ENCODE peak calls at places on chromosome 7, in nine cellular contexts. One of them, this sample, is unnamed.
A peak's percentile ranks its signal among the peaks of the same experiment; 100 is the strongest.

GRCh38 chr7:154928136-154929005 is 74.6 kb downstream of the PAXIP1 start:
- DNase-seq in keratinocyte: peak; percentile 88
- DNase-seq in astrocyte of the spinal cord: peak; percentile 96
- DNase-seq in spleen: peak; percentile 81
- DNase-seq in GM12865: peak; percentile 94
- DNase-seq in fibroblast of mammary gland: peak; percentile 96
- DNase-seq in AG04449: peak; percentile 73
- DNase-seq in AG09309: peak; percentile 89
- DNase-seq in fibroblast of lung: peak; percentile 98
- DNase-seq in this sample: peak; percentile 99

GRCh38 chr7:116691664-116692063 is 19.7 kb downstream of the MET start:
- DNase-seq in astrocyte of the spinal cord: no peak
- DNase-seq in keratinocyte: no peak
- DNase-seq in fibroblast of mammary gland: peak; percentile 78
- DNase-seq in fibroblast of lung: peak; percentile 49
- DNase-seq in GM12865: no peak
- DNase-seq in AG09309: no peak
- DNase-seq in spleen: no peak
- DNase-seq in AG04449: no peak
- DNase-seq in this sample: no peak

GRCh38 chr7:114819629-114820362 is 102.1 kb upstream of the MDFIC start:
- DNase-seq in fibroblast of lung: peak; percentile 98
- DNase-seq in astrocyte of the spinal cord: peak; percentile 94
- DNase-seq in fibroblast of mammary gland: peak; percentile 100
- DNase-seq in AG04449: peak; percentile 90
- DNase-seq in keratinocyte: peak; percentile 99
- DNase-seq in AG09309: peak; percentile 97
- DNase-seq in GM12865: no peak
- DNase-seq in spleen: no peak
- DNase-seq in this sample: no peak

GRCh38 chr7:8442295-8442813 is 8.9 kb downstream of the NXPH1 start:
- DNase-seq in spleen: peak; percentile 59
- DNase-seq in keratinocyte: no peak
- DNase-seq in AG04449: no peak
- DNase-seq in fibroblast of mammary gland: no peak
- DNase-seq in fibroblast of lung: no peak
- DNase-seq in astrocyte of the spinal cord: no peak
- DNase-seq in GM12865: no peak
- DNase-seq in AG09309: no peak
- DNase-seq in this sample: no peak

GRCh38 chr7:18754766-18755165 is 259.2 kb downstream of the HDAC9 start:
- DNase-seq in fibroblast of lung: peak; percentile 40
- DNase-seq in GM12865: no peak
- DNase-seq in spleen: no peak
- DNase-seq in AG09309: no peak
- DNase-seq in astrocyte of the spinal cord: peak; percentile 74
- DNase-seq in fibroblast of mammary gland: peak; percentile 73
- DNase-seq in keratinocyte: no peak
- DNase-seq in AG04449: no peak
- DNase-seq in this sample: no peak

GRCh38 chr7:73842248-73842895 is at the start of gene METTL27:
- DNase-seq in keratinocyte: no peak
- DNase-seq in fibroblast of lung: peak; percentile 92
- DNase-seq in AG09309: peak; percentile 54
- DNase-seq in fibroblast of mammary gland: peak; percentile 91
- DNase-seq in AG04449: no peak
- DNase-seq in GM12865: peak; percentile 94
- DNase-seq in astrocyte of the spinal cord: peak; percentile 91
- DNase-seq in spleen: peak; percentile 95
- DNase-seq in this sample: peak; percentile 84

GRCh38 chr7:74312418-74313021 is 23.3 kb downstream of the CLIP2 start:
- DNase-seq in keratinocyte: peak; percentile 93
- DNase-seq in spleen: no peak
- DNase-seq in fibroblast of mammary gland: no peak
- DNase-seq in AG04449: no peak
- DNase-seq in astrocyte of the spinal cord: no peak
- DNase-seq in AG09309: no peak
- DNase-seq in fibroblast of lung: no peak
- DNase-seq in GM12865: no peak
- DNase-seq in this sample: no peak

GRCh38 chr7:123823898-123824753 is 20.8 kb upstream of the HYAL4 start:
- DNase-seq in fibroblast of lung: no peak
- DNase-seq in GM12865: peak; percentile 57
- DNase-seq in astrocyte of the spinal cord: no peak
- DNase-seq in AG09309: no peak
- DNase-seq in AG04449: no peak
- DNase-seq in spleen: no peak
- DNase-seq in keratinocyte: no peak
- DNase-seq in fibroblast of mammary gland: no peak
- DNase-seq in this sample: no peak

GRCh38 chr7:1914321-1914720 is 244.2 kb downstream of the ELFN1 start:
- DNase-seq in AG09309: no peak
- DNase-seq in fibroblast of mammary gland: peak; percentile 79
- DNase-seq in spleen: peak; percentile 50
- DNase-seq in GM12865: no peak
- DNase-seq in fibroblast of lung: peak; percentile 33
- DNase-seq in astrocyte of the spinal cord: no peak
- DNase-seq in AG04449: no peak
- DNase-seq in keratinocyte: no peak
- DNase-seq in this sample: no peak

GRCh38 chr7:72161534-72161933 is 250.6 kb downstream of the CALN1 start:
- DNase-seq in GM12865: no peak
- DNase-seq in fibroblast of lung: no peak
- DNase-seq in spleen: no peak
- DNase-seq in AG09309: no peak
- DNase-seq in keratinocyte: no peak
- DNase-seq in astrocyte of the spinal cord: no peak
- DNase-seq in AG04449: no peak
- DNase-seq in fibroblast of mammary gland: no peak
- DNase-seq in this sample: no peak

GRCh38 chr7:149477494-149478443 is 16.9 kb upstream of the ZNF777 start:
- DNase-seq in AG04449: no peak
- DNase-seq in astrocyte of the spinal cord: no peak
- DNase-seq in GM12865: no peak
- DNase-seq in fibroblast of mammary gland: no peak
- DNase-seq in AG09309: no peak
- DNase-seq in fibroblast of lung: no peak
- DNase-seq in keratinocyte: no peak
- DNase-seq in spleen: no peak
- DNase-seq in this sample: no peak

GRCh38 chr7:94514917-94515316 is 5.3 kb downstream of the CASD1 start:
- DNase-seq in GM12865: no peak
- DNase-seq in astrocyte of the spinal cord: no peak
- DNase-seq in spleen: no peak
- DNase-seq in AG04449: no peak
- DNase-seq in keratinocyte: no peak
- DNase-seq in fibroblast of mammary gland: no peak
- DNase-seq in AG09309: no peak
- DNase-seq in fibroblast of lung: no peak
- DNase-seq in this sample: no peak

GRCh38 chr7:133633055-133633454 is 380.2 kb downstream of the EXOC4 start:
- DNase-seq in fibroblast of lung: peak; percentile 55
- DNase-seq in AG09309: peak; percentile 24
- DNase-seq in spleen: no peak
- DNase-seq in fibroblast of mammary gland: peak; percentile 75
- DNase-seq in AG04449: no peak
- DNase-seq in GM12865: no peak
- DNase-seq in astrocyte of the spinal cord: peak; percentile 16
- DNase-seq in keratinocyte: peak; percentile 26
- DNase-seq in this sample: no peak

GRCh38 chr7:2993868-2994267 is 49.8 kb downstream of the CARD11 start:
- DNase-seq in keratinocyte: peak; percentile 21
- DNase-seq in fibroblast of mammary gland: no peak
- DNase-seq in astrocyte of the spinal cord: no peak
- DNase-seq in GM12865: no peak
- DNase-seq in fibroblast of lung: no peak
- DNase-seq in spleen: peak; percentile 54
- DNase-seq in AG04449: no peak
- DNase-seq in AG09309: no peak
- DNase-seq in this sample: no peak

GRCh38 chr7:132065193-132065972 is 509.0 kb upstream of the PODXL start:
- DNase-seq in GM12865: no peak
- DNase-seq in fibroblast of lung: peak; percentile 94
- DNase-seq in keratinocyte: peak; percentile 77
- DNase-seq in AG04449: peak; percentile 90
- DNase-seq in astrocyte of the spinal cord: peak; percentile 98
- DNase-seq in spleen: no peak
- DNase-seq in fibroblast of mammary gland: peak; percentile 96
- DNase-seq in AG09309: peak; percentile 88
- DNase-seq in this sample: no peak

GRCh38 chr7:150800576-150801241 is at the start of gene TMEM176A:
- DNase-seq in fibroblast of lung: no peak
- DNase-seq in astrocyte of the spinal cord: no peak
- DNase-seq in AG09309: no peak
- DNase-seq in fibroblast of mammary gland: no peak
- DNase-seq in keratinocyte: no peak
- DNase-seq in GM12865: no peak
- DNase-seq in spleen: no peak
- DNase-seq in AG04449: no peak
- DNase-seq in this sample: no peak
- H3K4me3 ChIP-seq in fibroblast of lung: peak within 1 kb of the TSS; percentile 40
- H3K4me3 ChIP-seq in astrocyte of the spinal cord: no peak within 1 kb of the TSS
- H3K4me3 ChIP-seq in AG09309: no peak within 1 kb of the TSS
- H3K4me3 ChIP-seq in fibroblast of mammary gland: peak within 1 kb of the TSS; percentile 41
- H3K4me3 ChIP-seq in keratinocyte: no peak within 1 kb of the TSS
- H3K4me3 ChIP-seq in GM12865: no peak within 1 kb of the TSS
- H3K4me3 ChIP-seq in spleen: peak within 1 kb of the TSS; percentile 49
- H3K4me3 ChIP-seq in AG04449: no peak within 1 kb of the TSS
- H3K4me3 ChIP-seq in this sample: no peak within 1 kb of the TSS

DNA sequence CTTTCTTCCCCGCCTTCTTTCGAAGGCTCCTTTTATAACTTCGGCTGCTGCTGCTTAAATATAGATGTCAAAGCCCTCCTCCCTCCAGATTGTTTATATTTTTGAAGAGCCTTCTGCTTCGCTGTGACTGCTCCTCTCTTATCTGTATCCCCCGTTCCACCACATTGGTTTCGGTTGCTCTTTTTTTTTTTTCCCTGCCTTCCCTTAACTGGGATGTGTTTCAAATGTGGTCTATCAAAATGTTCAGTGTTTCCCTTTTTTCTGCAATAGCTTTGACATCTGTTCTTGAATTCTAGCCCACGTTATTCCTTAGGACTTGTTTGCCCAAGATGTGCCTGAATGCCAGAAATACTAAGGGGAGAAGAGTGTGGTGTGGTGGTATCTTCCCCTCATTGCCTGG is 96.5 kb downstream of the CUX1 start:
- DNase-seq in AG09309: no peak
- DNase-seq in keratinocyte: no peak
- DNase-seq in spleen: no peak
- DNase-seq in GM12865: no peak
- DNase-seq in fibroblast of lung: peak; percentile 88
- DNase-seq in astrocyte of the spinal cord: no peak
- DNase-seq in AG04449: no peak
- DNase-seq in fibroblast of mammary gland: peak; percentile 44
- DNase-seq in this sample: no peak
- H3K4me3 ChIP-seq in AG09309: no peak overlapping the region
- H3K4me3 ChIP-seq in keratinocyte: no peak overlapping the region
- H3K4me3 ChIP-seq in spleen: no peak overlapping the region
- H3K4me3 ChIP-seq in GM12865: no peak overlapping the region
- H3K4me3 ChIP-seq in fibroblast of lung: peak overlapping the region; percentile 44
- H3K4me3 ChIP-seq in astrocyte of the spinal cord: no peak overlapping the region
- H3K4me3 ChIP-seq in AG04449: no peak overlapping the region
- H3K4me3 ChIP-seq in fibroblast of mammary gland: no peak overlapping the region
- H3K4me3 ChIP-seq in this sample: no peak overlapping the region

GRCh38 chr7:158819571-158820203 is 9.6 kb downstream of the ESYT2 start:
- DNase-seq in astrocyte of the spinal cord: no peak
- DNase-seq in keratinocyte: no peak
- DNase-seq in spleen: no peak
- DNase-seq in fibroblast of mammary gland: peak; percentile 49
- DNase-seq in fibroblast of lung: peak; percentile 64
- DNase-seq in AG04449: no peak
- DNase-seq in GM12865: no peak
- DNase-seq in AG09309: no peak
- DNase-seq in this sample: no peak
- H3K4me3 ChIP-seq in astrocyte of the spinal cord: no peak overlapping the region
- H3K4me3 ChIP-seq in keratinocyte: peak overlapping the region; percentile 9
- H3K4me3 ChIP-seq in spleen: no peak overlapping the region
- H3K4me3 ChIP-seq in fibroblast of mammary gland: no peak overlapping the region
- H3K4me3 ChIP-seq in fibroblast of lung: no peak overlapping the region
- H3K4me3 ChIP-seq in AG04449: no peak overlapping the region
- H3K4me3 ChIP-seq in GM12865: no peak overlapping the region
- H3K4me3 ChIP-seq in AG09309: no peak overlapping the region
- H3K4me3 ChIP-seq in this sample: no peak overlapping the region

GRCh38 chr7:70414368-70414767 is 717.6 kb upstream of the GALNT17 start:
- DNase-seq in keratinocyte: no peak
- DNase-seq in astrocyte of the spinal cord: no peak
- DNase-seq in fibroblast of mammary gland: no peak
- DNase-seq in spleen: no peak
- DNase-seq in GM12865: no peak
- DNase-seq in AG04449: no peak
- DNase-seq in AG09309: no peak
- DNase-seq in fibroblast of lung: no peak
- DNase-seq in this sample: no peak
- H3K4me3 ChIP-seq in keratinocyte: no peak overlapping the region
- H3K4me3 ChIP-seq in astrocyte of the spinal cord: no peak overlapping the region
- H3K4me3 ChIP-seq in fibroblast of mammary gland: no peak overlapping the region
- H3K4me3 ChIP-seq in spleen: no peak overlapping the region
- H3K4me3 ChIP-seq in GM12865: no peak overlapping the region
- H3K4me3 ChIP-seq in AG04449: no peak overlapping the region
- H3K4me3 ChIP-seq in AG09309: no peak overlapping the region
- H3K4me3 ChIP-seq in fibroblast of lung: no peak overlapping the region
- H3K4me3 ChIP-seq in this sample: no peak overlapping the region

GRCh38 chr7:6026011-6026819 is 5.0 kb upstream of the ANKRD61 start:
- DNase-seq in GM12865: peak; percentile 78
- DNase-seq in AG09309: no peak
- DNase-seq in spleen: peak; percentile 94
- DNase-seq in fibroblast of lung: peak; percentile 24
- DNase-seq in fibroblast of mammary gland: peak; percentile 54
- DNase-seq in AG04449: no peak
- DNase-seq in keratinocyte: no peak
- DNase-seq in astrocyte of the spinal cord: peak; percentile 29
- DNase-seq in this sample: peak; percentile 52
- H3K4me3 ChIP-seq in GM12865: peak overlapping the region; percentile 36
- H3K4me3 ChIP-seq in AG09309: no peak overlapping the region
- H3K4me3 ChIP-seq in spleen: peak overlapping the region; percentile 34
- H3K4me3 ChIP-seq in fibroblast of lung: no peak overlapping the region
- H3K4me3 ChIP-seq in fibroblast of mammary gland: no peak overlapping the region
- H3K4me3 ChIP-seq in AG04449: no peak overlapping the region
- H3K4me3 ChIP-seq in keratinocyte: no peak overlapping the region
- H3K4me3 ChIP-seq in astrocyte of the spinal cord: no peak overlapping the region
- H3K4me3 ChIP-seq in this sample: no peak overlapping the region

DNA sequence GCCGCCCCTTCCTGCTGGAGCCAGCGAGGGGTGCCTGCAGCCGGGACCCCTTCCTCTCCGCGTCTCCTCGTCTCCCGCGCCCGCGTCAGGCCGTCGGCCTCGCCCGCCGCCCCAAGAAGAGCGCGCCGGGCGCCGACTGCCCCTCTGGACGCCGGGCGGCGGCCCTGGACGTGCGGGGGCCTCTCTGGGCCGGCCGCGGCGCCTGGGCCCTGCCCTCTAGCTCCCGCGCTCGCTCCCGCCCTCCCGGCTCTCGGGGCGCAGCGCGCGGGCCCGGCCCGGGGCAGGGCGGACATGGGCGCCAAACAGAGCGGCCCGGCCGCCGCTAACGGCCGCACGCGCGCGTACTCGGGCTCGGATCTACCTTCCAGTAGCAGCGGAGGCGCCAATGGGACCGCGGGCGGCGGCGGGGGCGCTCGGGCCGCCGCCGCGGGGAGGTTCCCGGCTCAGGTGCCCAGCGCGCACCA is 702 bp downstream of the ZNRF2 start:
- DNase-seq in GM12865: peak; percentile 67
- DNase-seq in fibroblast of lung: peak; percentile 24
- DNase-seq in astrocyte of the spinal cord: no peak
- DNase-seq in AG09309: no peak
- DNase-seq in spleen: peak; percentile 93
- DNase-seq in keratinocyte: no peak
- DNase-seq in fibroblast of mammary gland: peak; percentile 23
- DNase-seq in AG04449: no peak
- DNase-seq in this sample: no peak
- H3K4me3 ChIP-seq in GM12865: peak overlapping the region; percentile 66
- H3K4me3 ChIP-seq in fibroblast of lung: peak overlapping the region; percentile 83
- H3K4me3 ChIP-seq in astrocyte of the spinal cord: peak overlapping the region; percentile 77
- H3K4me3 ChIP-seq in AG09309: peak overlapping the region; percentile 56
- H3K4me3 ChIP-seq in spleen: peak overlapping the region; percentile 86
- H3K4me3 ChIP-seq in keratinocyte: peak overlapping the region; percentile 51
- H3K4me3 ChIP-seq in fibroblast of mammary gland: peak overlapping the region; percentile 59
- H3K4me3 ChIP-seq in AG04449: peak overlapping the region; percentile 69
- H3K4me3 ChIP-seq in this sample: peak overlapping the region; percentile 77

This sample was measured in Jurkat, Clone E6-1.